ENCODE peak calls at places on chromosomes 16 and 17, in four cellular contexts. One of them, this sample, is unnamed.
A peak's percentile ranks its signal among the peaks of the same experiment; 100 is the strongest.

GRCh38 chr17:17724991-17725852 is 44.0 kb downstream of the RAI1 start:
- DNase-seq in stimulated activated naive CD4-positive, alpha-beta T cell: no peak
- DNase-seq in glomerular endothelial cell: no peak
- DNase-seq in NCI-H1436: peak; percentile 24
- DNase-seq in this sample: no peak

GRCh38 chr17:46818319-46818928 is at the start of gene WNT3:
- DNase-seq in stimulated activated naive CD4-positive, alpha-beta T cell: no peak
- DNase-seq in glomerular endothelial cell: no peak
- DNase-seq in NCI-H1436: peak; percentile 50
- DNase-seq in this sample: no peak

GRCh38 chr17:79339311-79339710 is 264.7 kb downstream of the ENGASE start:
- DNase-seq in stimulated activated naive CD4-positive, alpha-beta T cell: no peak
- DNase-seq in glomerular endothelial cell: no peak
- DNase-seq in NCI-H1436: no peak
- DNase-seq in this sample: no peak

GRCh38 chr16:77499373-77500285 is 64.8 kb upstream of the ADAMTS18 start:
- DNase-seq in stimulated activated naive CD4-positive, alpha-beta T cell: no peak
- DNase-seq in glomerular endothelial cell: peak; percentile 39
- DNase-seq in NCI-H1436: no peak
- DNase-seq in this sample: no peak

GRCh38 chr17:70519300-70519699 is 350.0 kb downstream of the KCNJ2 start:
- DNase-seq in stimulated activated naive CD4-positive, alpha-beta T cell: no peak
- DNase-seq in glomerular endothelial cell: no peak
- DNase-seq in NCI-H1436: no peak
- DNase-seq in this sample: no peak

GRCh38 chr17:3602499-3602898 is 6.7 kb downstream of the TRPV1 start:
- DNase-seq in stimulated activated naive CD4-positive, alpha-beta T cell: no peak
- DNase-seq in glomerular endothelial cell: no peak
- DNase-seq in NCI-H1436: peak; percentile 4
- DNase-seq in this sample: peak; percentile 15

GRCh38 chr17:27105636-27106035 is 188.3 kb upstream of the WSB1 start:
- DNase-seq in stimulated activated naive CD4-positive, alpha-beta T cell: no peak
- DNase-seq in glomerular endothelial cell: no peak
- DNase-seq in NCI-H1436: no peak
- DNase-seq in this sample: no peak

GRCh38 chr17:46782250-46782953 is 36.1 kb downstream of the WNT3 start:
- DNase-seq in stimulated activated naive CD4-positive, alpha-beta T cell: no peak
- DNase-seq in glomerular endothelial cell: no peak
- DNase-seq in NCI-H1436: peak; percentile 34
- DNase-seq in this sample: no peak

GRCh38 chr17:45131616-45132301 is 556 bp downstream of the PLCD3 start:
- DNase-seq in stimulated activated naive CD4-positive, alpha-beta T cell: peak; percentile 24
- DNase-seq in glomerular endothelial cell: no peak
- DNase-seq in NCI-H1436: peak; percentile 27
- DNase-seq in this sample: no peak

GRCh38 chr16:65967376-65967775 is 399.1 kb upstream of the CDH5 start:
- DNase-seq in stimulated activated naive CD4-positive, alpha-beta T cell: no peak
- DNase-seq in glomerular endothelial cell: no peak
- DNase-seq in NCI-H1436: no peak
- DNase-seq in this sample: no peak

GRCh38 chr17:58172369-58173071 is 5.7 kb downstream of the OR4D2 start:
- DNase-seq in stimulated activated naive CD4-positive, alpha-beta T cell: peak; percentile 20
- DNase-seq in glomerular endothelial cell: no peak
- DNase-seq in NCI-H1436: peak; percentile 26
- DNase-seq in this sample: no peak

GRCh38 chr17:31715436-31715835 is 143.6 kb downstream of the COPRS start:
- DNase-seq in stimulated activated naive CD4-positive, alpha-beta T cell: no peak
- DNase-seq in glomerular endothelial cell: no peak
- DNase-seq in NCI-H1436: no peak
- DNase-seq in this sample: no peak

This sample was measured in Panc1.